ENCODE peak calls at places on chromosomes 3 and 15, in six cellular contexts. One of them, this sample, is unnamed. For H3K36me3 and H3K9me3, the result is how much of the 10 kb centered on the place peaks cover.

GRCh38 chr3:22371036-22371435 is 620.0 kb upstream of the ZNF385D start:
- DNase-seq in Peyer's patch: no peak
- DNase-seq in kidney: no peak
- DNase-seq in gastrocnemius medialis: no peak
- DNase-seq in OCI-LY7: no peak
- DNase-seq in hepatocyte: no peak
- DNase-seq in this sample: no peak

GRCh38 chr15:63506537-63507035 is 2.2 kb downstream of the USP3 start:
- DNase-seq in gastrocnemius medialis: no peak
- DNase-seq in hepatocyte: no peak
- DNase-seq in kidney: no peak
- DNase-seq in OCI-LY7: peak
- DNase-seq in Peyer's patch: no peak
- DNase-seq in this sample: no peak

GRCh38 chr15:84981054-84981710 is 474 bp upstream of the PDE8A start:
- DNase-seq in gastrocnemius medialis: peak
- DNase-seq in OCI-LY7: peak
- DNase-seq in hepatocyte: peak
- DNase-seq in kidney: peak
- DNase-seq in Peyer's patch: peak
- DNase-seq in this sample: peak

GRCh38 chr3:109050591-109051167 is 67.3 kb downstream of the MORC1 start:
- DNase-seq in hepatocyte: peak
- DNase-seq in gastrocnemius medialis: no peak
- DNase-seq in kidney: no peak
- DNase-seq in Peyer's patch: peak
- DNase-seq in OCI-LY7: peak
- DNase-seq in this sample: peak

GRCh38 chr3:126523745-126524428 is at the start of gene CHST13:
- DNase-seq in hepatocyte: peak
- DNase-seq in kidney: peak
- DNase-seq in gastrocnemius medialis: no peak
- DNase-seq in OCI-LY7: no peak
- DNase-seq in Peyer's patch: peak
- DNase-seq in this sample: peak

GRCh38 chr15:101017935-101018849 is 99.0 kb downstream of the LRRK1 start:
- DNase-seq in kidney: peak
- DNase-seq in hepatocyte: no peak
- DNase-seq in gastrocnemius medialis: no peak
- DNase-seq in Peyer's patch: peak
- DNase-seq in OCI-LY7: no peak
- DNase-seq in this sample: no peak

GRCh38 chr3:71432044-71432970 is 151.2 kb downstream of the FOXP1 start:
- DNase-seq in Peyer's patch: no peak
- DNase-seq in OCI-LY7: no peak
- DNase-seq in kidney: peak
- DNase-seq in gastrocnemius medialis: no peak
- DNase-seq in hepatocyte: no peak
- DNase-seq in this sample: no peak

GRCh38 chr15:101049282-101049681 is 130.1 kb downstream of the LRRK1 start:
- DNase-seq in Peyer's patch: peak
- DNase-seq in hepatocyte: no peak
- DNase-seq in gastrocnemius medialis: no peak
- DNase-seq in kidney: peak
- DNase-seq in OCI-LY7: no peak
- DNase-seq in this sample: no peak

GRCh38 chr3:124846189-124846588 is 41.0 kb downstream of the ITGB5 start:
- DNase-seq in hepatocyte: no peak
- DNase-seq in kidney: no peak
- DNase-seq in gastrocnemius medialis: peak
- DNase-seq in Peyer's patch: no peak
- DNase-seq in OCI-LY7: no peak
- DNase-seq in this sample: peak

GRCh38 chr15:63439536-63440264 is 58.1 kb upstream of the CA12 start:
- DNase-seq in kidney: no peak
- DNase-seq in OCI-LY7: no peak
- DNase-seq in Peyer's patch: no peak
- DNase-seq in gastrocnemius medialis: no peak
- DNase-seq in hepatocyte: no peak
- DNase-seq in this sample: no peak

GRCh38 chr3:58215317-58216025 is 4.7 kb upstream of the DNASE1L3 start:
- DNase-seq in kidney: no peak
- DNase-seq in gastrocnemius medialis: no peak
- DNase-seq in Peyer's patch: no peak
- DNase-seq in hepatocyte: no peak
- DNase-seq in OCI-LY7: no peak
- DNase-seq in this sample: no peak

GRCh38 chr15:73357999-73358665 is 10.6 kb downstream of the HCN4 start:
- DNase-seq in Peyer's patch: peak
- DNase-seq in hepatocyte: peak
- DNase-seq in kidney: no peak
- DNase-seq in OCI-LY7: no peak
- DNase-seq in gastrocnemius medialis: no peak
- DNase-seq in this sample: no peak

GRCh38 chr3:128488995-128489859 is 3.8 kb downstream of the GATA2 start:
- DNase-seq in Peyer's patch: peak
- DNase-seq in OCI-LY7: no peak
- DNase-seq in gastrocnemius medialis: no peak
- DNase-seq in kidney: peak
- DNase-seq in hepatocyte: peak
- DNase-seq in this sample: peak

GRCh38 chr15:32709295-32710033 is 8.3 kb upstream of the GREM1 start:
- DNase-seq in Peyer's patch: no peak
- DNase-seq in kidney: no peak
- DNase-seq in gastrocnemius medialis: no peak
- DNase-seq in OCI-LY7: no peak
- DNase-seq in hepatocyte: peak
- DNase-seq in this sample: no peak

GRCh38 chr3:123584988-123585937 is at the start of gene HACD2:
- DNase-seq in Peyer's patch: peak
- DNase-seq in hepatocyte: peak
- DNase-seq in kidney: peak
- DNase-seq in gastrocnemius medialis: peak
- DNase-seq in OCI-LY7: peak
- DNase-seq in this sample: peak

GRCh38 chr15:50944692-50945091 is 36.2 kb downstream of the AP4E1 start:
- DNase-seq in hepatocyte: no peak
- DNase-seq in kidney: no peak
- DNase-seq in gastrocnemius medialis: no peak
- DNase-seq in Peyer's patch: no peak
- DNase-seq in OCI-LY7: no peak
- DNase-seq in this sample: no peak

GRCh38 chr3:45795882-45796765 is at the start of gene SLC6A20:
- DNase-seq in Peyer's patch: peak
- DNase-seq in hepatocyte: peak
- DNase-seq in gastrocnemius medialis: no peak
- DNase-seq in OCI-LY7: no peak
- DNase-seq in kidney: no peak
- DNase-seq in this sample: no peak

GRCh38 chr3:127634653-127635052 is 5.7 kb downstream of the PODXL2 start:
- DNase-seq in kidney: no peak
- DNase-seq in OCI-LY7: no peak
- DNase-seq in Peyer's patch: no peak
- DNase-seq in hepatocyte: no peak
- DNase-seq in gastrocnemius medialis: no peak
- DNase-seq in this sample: no peak

GRCh38 chr3:52696830-52697621 is 8.6 kb downstream of the GLT8D1 start:
- DNase-seq in OCI-LY7: no peak
- DNase-seq in hepatocyte: no peak
- DNase-seq in kidney: no peak
- DNase-seq in Peyer's patch: no peak
- DNase-seq in gastrocnemius medialis: no peak
- DNase-seq in this sample: no peak

GRCh38 chr3:28786446-28786845 is 437.8 kb upstream of the AZI2 start:
- DNase-seq in OCI-LY7: no peak
- DNase-seq in hepatocyte: no peak
- DNase-seq in gastrocnemius medialis: no peak
- DNase-seq in Peyer's patch: no peak
- DNase-seq in kidney: no peak
- DNase-seq in this sample: no peak

GRCh38 chr15:37574985-37575384 is 359.5 kb upstream of the TMCO5A start:
- DNase-seq in gastrocnemius medialis: no peak
- DNase-seq in OCI-LY7: no peak
- DNase-seq in kidney: no peak
- DNase-seq in hepatocyte: no peak
- DNase-seq in Peyer's patch: no peak
- DNase-seq in this sample: no peak

GRCh38 chr3:48698891-48699290 is 13.2 kb upstream of the NCKIPSD start:
- DNase-seq in kidney: no peak
- DNase-seq in hepatocyte: no peak
- DNase-seq in gastrocnemius medialis: no peak
- DNase-seq in OCI-LY7: no peak
- DNase-seq in Peyer's patch: no peak
- DNase-seq in this sample: no peak

GRCh38 chr15:44385344-44385942 is 42.0 kb upstream of the CTDSPL2 start:
- DNase-seq in OCI-LY7: no peak
- DNase-seq in gastrocnemius medialis: no peak
- DNase-seq in Peyer's patch: no peak
- DNase-seq in kidney: no peak
- DNase-seq in hepatocyte: no peak
- DNase-seq in this sample: peak

GRCh38 chr3:50120364-50121095 is 31.8 kb downstream of the RBM5 start:
- DNase-seq in OCI-LY7: no peak
- DNase-seq in Peyer's patch: no peak
- DNase-seq in kidney: peak
- DNase-seq in gastrocnemius medialis: no peak
- DNase-seq in hepatocyte: no peak
- DNase-seq in this sample: no peak

GRCh38 chr3:44114142-44114541 is 127.5 kb upstream of the TOPAZ1 start:
- DNase-seq in OCI-LY7: peak
- DNase-seq in kidney: no peak
- DNase-seq in hepatocyte: peak
- DNase-seq in Peyer's patch: peak
- DNase-seq in gastrocnemius medialis: no peak
- DNase-seq in this sample: peak

GRCh38 chr3:145649368-145649887 is 511.6 kb downstream of the PLOD2 start:
- DNase-seq in gastrocnemius medialis: no peak
- DNase-seq in hepatocyte: peak
- DNase-seq in OCI-LY7: no peak
- DNase-seq in Peyer's patch: no peak
- DNase-seq in kidney: no peak
- DNase-seq in this sample: no peak

GRCh38 chr3:195896361-195897080 is 11.8 kb downstream of the TNK2 start:
- DNase-seq in hepatocyte: peak
- DNase-seq in OCI-LY7: peak
- DNase-seq in gastrocnemius medialis: peak
- DNase-seq in Peyer's patch: no peak
- DNase-seq in kidney: no peak
- DNase-seq in this sample: peak

GRCh38 chr3:32106929-32107362 is 526 bp downstream of the GPD1L start:
- DNase-seq in OCI-LY7: peak
- DNase-seq in hepatocyte: peak
- DNase-seq in kidney: peak
- DNase-seq in gastrocnemius medialis: peak
- DNase-seq in Peyer's patch: peak
- DNase-seq in this sample: no peak

GRCh38 chr15:75455982-75456531 is 4.6 kb upstream of the SIN3A start:
- DNase-seq in hepatocyte: peak
- DNase-seq in OCI-LY7: peak
- DNase-seq in kidney: no peak
- DNase-seq in Peyer's patch: peak
- DNase-seq in gastrocnemius medialis: peak
- DNase-seq in this sample: peak

GRCh38 chr3:196947136-196947859 is 5.0 kb upstream of the NCBP2 start:
- DNase-seq in OCI-LY7: no peak
- DNase-seq in kidney: no peak
- DNase-seq in hepatocyte: no peak
- DNase-seq in Peyer's patch: no peak
- DNase-seq in gastrocnemius medialis: no peak
- DNase-seq in this sample: no peak

DNA sequence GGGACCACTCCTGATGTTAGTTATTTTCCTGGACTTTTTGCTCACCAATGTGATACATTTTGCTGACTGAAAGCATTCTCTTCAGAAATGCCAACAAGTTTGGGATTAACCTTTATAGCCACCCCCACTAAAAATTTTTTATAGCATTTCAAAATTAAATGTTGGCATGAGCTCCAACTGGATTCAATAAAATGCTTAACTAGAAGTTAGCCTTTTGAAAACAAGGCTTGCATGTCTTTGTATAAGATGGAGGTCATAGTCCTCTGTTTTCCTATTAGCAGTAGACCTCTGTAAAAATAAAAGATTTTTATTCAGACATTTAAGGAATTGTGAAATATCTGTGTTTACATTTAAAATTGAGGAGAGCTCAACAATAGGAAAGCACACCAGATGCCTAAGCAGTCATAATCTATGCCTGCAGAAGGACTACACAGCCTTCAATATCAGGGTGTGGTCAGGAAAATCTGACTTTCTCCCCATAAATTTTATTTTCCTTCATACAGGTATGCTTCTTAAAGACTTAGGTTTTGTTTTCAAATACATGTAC is 87.1 kb downstream of the DNAJC13 start:
- DNase-seq in kidney: no peak
- DNase-seq in OCI-LY7: no peak
- DNase-seq in Peyer's patch: no peak
- DNase-seq in hepatocyte: no peak
- DNase-seq in gastrocnemius medialis: no peak
- DNase-seq in this sample: no peak
- H3K36me3 ChIP-seq in kidney: half or more
- H3K36me3 ChIP-seq in OCI-LY7: half or more
- H3K36me3 ChIP-seq in Peyer's patch: under half
- H3K36me3 ChIP-seq in hepatocyte: under half
- H3K36me3 ChIP-seq in gastrocnemius medialis: under half
- H3K36me3 ChIP-seq in this sample: half or more

DNA sequence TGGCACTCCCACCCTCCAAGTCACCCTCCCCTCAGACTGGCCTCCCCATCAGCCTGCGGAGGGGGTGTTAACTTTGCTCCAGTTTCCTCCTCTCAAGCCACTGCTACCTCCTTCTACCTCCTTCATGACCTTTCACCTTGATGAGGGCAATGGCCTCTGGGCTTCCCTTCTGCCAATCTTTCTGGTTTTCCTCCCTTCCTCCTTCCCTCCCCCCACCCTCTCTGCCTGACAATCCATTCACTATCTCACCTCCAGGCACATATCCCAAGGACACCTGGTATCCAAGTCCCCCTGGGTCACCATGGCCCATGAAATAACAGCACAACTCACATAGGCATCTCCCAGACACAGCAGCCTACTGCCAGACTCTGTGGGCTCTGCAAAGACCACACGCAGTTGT is 80.0 kb downstream of the WWTR1 start:
- DNase-seq in kidney: no peak
- DNase-seq in gastrocnemius medialis: no peak
- DNase-seq in hepatocyte: no peak
- DNase-seq in OCI-LY7: no peak
- DNase-seq in Peyer's patch: no peak
- DNase-seq in this sample: no peak
- H3K27ac ChIP-seq in kidney: no peak
- H3K27ac ChIP-seq in gastrocnemius medialis: no peak
- H3K27ac ChIP-seq in hepatocyte: no peak
- H3K27ac ChIP-seq in OCI-LY7: no peak
- H3K27ac ChIP-seq in Peyer's patch: no peak
- H3K27ac ChIP-seq in this sample: peak

GRCh38 chr15:25170781-25171110 is 216.0 kb downstream of the SNRPN start:
- DNase-seq in gastrocnemius medialis: no peak
- DNase-seq in hepatocyte: peak
- DNase-seq in kidney: peak
- DNase-seq in Peyer's patch: no peak
- DNase-seq in OCI-LY7: no peak
- DNase-seq in this sample: no peak
- H3K9me3 ChIP-seq in gastrocnemius medialis: under half
- H3K9me3 ChIP-seq in hepatocyte: under half
- H3K9me3 ChIP-seq in kidney: under half
- H3K9me3 ChIP-seq in Peyer's patch: under half
- H3K9me3 ChIP-seq in OCI-LY7: under half
- H3K9me3 ChIP-seq in this sample: under half

GRCh38 chr3:69282191-69282590 is 103.7 kb downstream of the FRMD4B start:
- DNase-seq in gastrocnemius medialis: no peak
- DNase-seq in OCI-LY7: no peak
- DNase-seq in hepatocyte: no peak
- DNase-seq in Peyer's patch: no peak
- DNase-seq in kidney: no peak
- DNase-seq in this sample: no peak
- H3K36me3 ChIP-seq in gastrocnemius medialis: under half
- H3K36me3 ChIP-seq in OCI-LY7: under half
- H3K36me3 ChIP-seq in hepatocyte: under half
- H3K36me3 ChIP-seq in Peyer's patch: under half
- H3K36me3 ChIP-seq in kidney: under half
- H3K36me3 ChIP-seq in this sample: under half